ENCODE peak calls at places on chromosomes 2 and 18, in ten cellular contexts. One of them, this sample, is unnamed.
A peak's percentile ranks its signal among the peaks of the same experiment; 100 is the strongest.

GRCh38 chr2:217625475-217626245 is 377.1 kb downstream of the TNS1 start:
- DNase-seq in stimulated activated CD4-positive, alpha-beta T cell treated with anti-CD3 and anti-CD28 coated beads, Interleukin-12 subunit alpha, Interleukin-12 subunit beta, amount 100 ng/mL, for 4 hours: no peak
- DNase-seq in CD8-positive, alpha-beta T cell: no peak
- DNase-seq in mammary epithelial cell: no peak
- DNase-seq in mesothelial cell of epicardium: no peak
- DNase-seq in A172: no peak
- DNase-seq in NCI-H524: no peak
- DNase-seq in MCF 10A: no peak
- DNase-seq in thoracic aorta: no peak
- DNase-seq in heart right ventricle: no peak
- DNase-seq in this sample: peak; percentile 56

GRCh38 chr2:128298286-128298685 is 20.4 kb downstream of the HS6ST1 start:
- DNase-seq in NCI-H524: no peak
- DNase-seq in CD8-positive, alpha-beta T cell: no peak
- DNase-seq in A172: no peak
- DNase-seq in mesothelial cell of epicardium: no peak
- DNase-seq in stimulated activated CD4-positive, alpha-beta T cell treated with anti-CD3 and anti-CD28 coated beads, Interleukin-12 subunit alpha, Interleukin-12 subunit beta, amount 100 ng/mL, for 4 hours: no peak
- DNase-seq in thoracic aorta: no peak
- DNase-seq in mammary epithelial cell: no peak
- DNase-seq in MCF 10A: no peak
- DNase-seq in heart right ventricle: no peak
- DNase-seq in this sample: no peak

GRCh38 chr2:100106460-100106859 is 35.9 kb downstream of the AFF3 start:
- DNase-seq in MCF 10A: no peak
- DNase-seq in NCI-H524: no peak
- DNase-seq in mammary epithelial cell: no peak
- DNase-seq in stimulated activated CD4-positive, alpha-beta T cell treated with anti-CD3 and anti-CD28 coated beads, Interleukin-12 subunit alpha, Interleukin-12 subunit beta, amount 100 ng/mL, for 4 hours: no peak
- DNase-seq in thoracic aorta: no peak
- DNase-seq in heart right ventricle: no peak
- DNase-seq in mesothelial cell of epicardium: no peak
- DNase-seq in CD8-positive, alpha-beta T cell: no peak
- DNase-seq in A172: no peak
- DNase-seq in this sample: peak; percentile 71

GRCh38 chr2:219619235-219619634 is 8.2 kb upstream of the SLC4A3 start:
- DNase-seq in stimulated activated CD4-positive, alpha-beta T cell treated with anti-CD3 and anti-CD28 coated beads, Interleukin-12 subunit alpha, Interleukin-12 subunit beta, amount 100 ng/mL, for 4 hours: no peak
- DNase-seq in CD8-positive, alpha-beta T cell: no peak
- DNase-seq in mammary epithelial cell: no peak
- DNase-seq in mesothelial cell of epicardium: no peak
- DNase-seq in heart right ventricle: no peak
- DNase-seq in A172: no peak
- DNase-seq in NCI-H524: peak; percentile 16
- DNase-seq in thoracic aorta: no peak
- DNase-seq in MCF 10A: no peak
- DNase-seq in this sample: peak; percentile 29

GRCh38 chr2:26621469-26622199 is 19.5 kb downstream of the CIB4 start:
- DNase-seq in heart right ventricle: no peak
- DNase-seq in NCI-H524: no peak
- DNase-seq in mammary epithelial cell: no peak
- DNase-seq in CD8-positive, alpha-beta T cell: no peak
- DNase-seq in MCF 10A: peak; percentile 8
- DNase-seq in mesothelial cell of epicardium: no peak
- DNase-seq in stimulated activated CD4-positive, alpha-beta T cell treated with anti-CD3 and anti-CD28 coated beads, Interleukin-12 subunit alpha, Interleukin-12 subunit beta, amount 100 ng/mL, for 4 hours: no peak
- DNase-seq in thoracic aorta: no peak
- DNase-seq in A172: no peak
- DNase-seq in this sample: no peak

GRCh38 chr2:135473567-135473966 is 57.5 kb downstream of the ZRANB3 start:
- DNase-seq in thoracic aorta: no peak
- DNase-seq in mammary epithelial cell: peak; percentile 3
- DNase-seq in stimulated activated CD4-positive, alpha-beta T cell treated with anti-CD3 and anti-CD28 coated beads, Interleukin-12 subunit alpha, Interleukin-12 subunit beta, amount 100 ng/mL, for 4 hours: no peak
- DNase-seq in heart right ventricle: no peak
- DNase-seq in MCF 10A: peak; percentile 40
- DNase-seq in A172: peak; percentile 18
- DNase-seq in NCI-H524: peak; percentile 13
- DNase-seq in mesothelial cell of epicardium: no peak
- DNase-seq in CD8-positive, alpha-beta T cell: peak; percentile 24
- DNase-seq in this sample: peak; percentile 10

GRCh38 chr18:59056706-59057492 is 82.8 kb upstream of the SEC11C start:
- DNase-seq in heart right ventricle: peak; percentile 87
- DNase-seq in stimulated activated CD4-positive, alpha-beta T cell treated with anti-CD3 and anti-CD28 coated beads, Interleukin-12 subunit alpha, Interleukin-12 subunit beta, amount 100 ng/mL, for 4 hours: no peak
- DNase-seq in CD8-positive, alpha-beta T cell: no peak
- DNase-seq in mammary epithelial cell: peak; percentile 58
- DNase-seq in A172: peak; percentile 55
- DNase-seq in NCI-H524: peak; percentile 80
- DNase-seq in thoracic aorta: no peak
- DNase-seq in MCF 10A: peak; percentile 71
- DNase-seq in mesothelial cell of epicardium: peak; percentile 71
- DNase-seq in this sample: peak; percentile 90

GRCh38 chr2:110732422-110733413 is at the start of gene ACOXL:
- DNase-seq in mammary epithelial cell: peak; percentile 26
- DNase-seq in heart right ventricle: no peak
- DNase-seq in A172: no peak
- DNase-seq in stimulated activated CD4-positive, alpha-beta T cell treated with anti-CD3 and anti-CD28 coated beads, Interleukin-12 subunit alpha, Interleukin-12 subunit beta, amount 100 ng/mL, for 4 hours: no peak
- DNase-seq in NCI-H524: no peak
- DNase-seq in MCF 10A: no peak
- DNase-seq in thoracic aorta: no peak
- DNase-seq in mesothelial cell of epicardium: peak; percentile 39
- DNase-seq in CD8-positive, alpha-beta T cell: no peak
- DNase-seq in this sample: peak; percentile 73

GRCh38 chr2:25314514-25315315 is 27.0 kb downstream of the DNMT3A start:
- DNase-seq in CD8-positive, alpha-beta T cell: peak; percentile 70
- DNase-seq in mesothelial cell of epicardium: peak; percentile 48
- DNase-seq in MCF 10A: no peak
- DNase-seq in stimulated activated CD4-positive, alpha-beta T cell treated with anti-CD3 and anti-CD28 coated beads, Interleukin-12 subunit alpha, Interleukin-12 subunit beta, amount 100 ng/mL, for 4 hours: peak; percentile 88
- DNase-seq in heart right ventricle: peak; percentile 88
- DNase-seq in thoracic aorta: no peak
- DNase-seq in A172: no peak
- DNase-seq in NCI-H524: peak; percentile 28
- DNase-seq in mammary epithelial cell: no peak
- DNase-seq in this sample: peak; percentile 96

GRCh38 chr2:183035954-183036669 is 2.1 kb downstream of the NCKAP1 start:
- DNase-seq in heart right ventricle: no peak
- DNase-seq in NCI-H524: no peak
- DNase-seq in mesothelial cell of epicardium: no peak
- DNase-seq in mammary epithelial cell: no peak
- DNase-seq in CD8-positive, alpha-beta T cell: no peak
- DNase-seq in thoracic aorta: no peak
- DNase-seq in stimulated activated CD4-positive, alpha-beta T cell treated with anti-CD3 and anti-CD28 coated beads, Interleukin-12 subunit alpha, Interleukin-12 subunit beta, amount 100 ng/mL, for 4 hours: no peak
- DNase-seq in MCF 10A: no peak
- DNase-seq in A172: no peak
- DNase-seq in this sample: peak; percentile 6

GRCh38 chr18:45567123-45567522 is 48.2 kb upstream of the SLC14A2 start:
- DNase-seq in mesothelial cell of epicardium: no peak
- DNase-seq in heart right ventricle: no peak
- DNase-seq in mammary epithelial cell: no peak
- DNase-seq in stimulated activated CD4-positive, alpha-beta T cell treated with anti-CD3 and anti-CD28 coated beads, Interleukin-12 subunit alpha, Interleukin-12 subunit beta, amount 100 ng/mL, for 4 hours: no peak
- DNase-seq in A172: no peak
- DNase-seq in CD8-positive, alpha-beta T cell: no peak
- DNase-seq in MCF 10A: no peak
- DNase-seq in NCI-H524: no peak
- DNase-seq in thoracic aorta: no peak
- DNase-seq in this sample: peak; percentile 71

GRCh38 chr2:217412721-217413120 is 552.9 kb upstream of the TNP1 start:
- DNase-seq in heart right ventricle: no peak
- DNase-seq in mammary epithelial cell: no peak
- DNase-seq in stimulated activated CD4-positive, alpha-beta T cell treated with anti-CD3 and anti-CD28 coated beads, Interleukin-12 subunit alpha, Interleukin-12 subunit beta, amount 100 ng/mL, for 4 hours: no peak
- DNase-seq in CD8-positive, alpha-beta T cell: no peak
- DNase-seq in MCF 10A: no peak
- DNase-seq in mesothelial cell of epicardium: no peak
- DNase-seq in thoracic aorta: no peak
- DNase-seq in A172: no peak
- DNase-seq in NCI-H524: peak; percentile 64
- DNase-seq in this sample: no peak